ENCODE peak calls at places on chromosomes 13 and 19, in seven cellular contexts. G is fibroblast of lung, U is EL, K is fibroblast of pulmonary artery, S is ELF-1, B is midbrain, X is LoVo. T is an unnamed sample.

GRCh38 chr13:74052402-74052928 is 81.7 kb downstream of the KLF12 start:
- DNase-seq in B (no peak), G (no peak), S (no peak), X (no peak), K (no peak), U (no peak), T (no peak)

GRCh38 chr19:40453151-40453735 is 9.1 kb upstream of the SERTAD3 start:
- DNase-seq in U (no peak), G (no peak), X (no peak), S (no peak), B (no peak), K (no peak), T (no peak)

GRCh38 chr13:107099661-107100060 is 531.7 kb upstream of the ARGLU1 start:
- DNase-seq in S (no peak), B (no peak), U (peak; percentile 64), X (no peak), K (peak; percentile 6), G (peak; percentile 53), T (peak; percentile 81)

GRCh38 chr19:14146789-14147216 is 10.4 kb upstream of the ASF1B start:
- DNase-seq in K (peak; percentile 94), U (peak; percentile 75), G (peak; percentile 53), B (no peak), S (no peak), X (no peak), T (no peak)

GRCh38 chr19:50994129-50994528 is 7.3 kb downstream of the KLK8 start:
- DNase-seq in B (no peak), S (no peak), G (no peak), X (no peak), K (no peak), U (no peak), T (no peak)

GRCh38 chr13:94703721-94704314 is 8.5 kb downstream of the SOX21 start:
- DNase-seq in S (no peak), B (no peak), U (no peak), K (no peak), G (no peak), X (no peak), T (no peak)

GRCh38 chr13:27975579-27976361 is 6.7 kb upstream of the CDX2 start:
- DNase-seq in K (no peak), G (no peak), U (no peak), X (no peak), S (peak; percentile 59), B (no peak), T (no peak)

GRCh38 chr13:109010912-109011311 is 381.5 kb downstream of the MYO16 start:
- DNase-seq in B (no peak), U (no peak), G (no peak), X (no peak), K (peak; percentile 2), S (peak; percentile 21), T (no peak)

GRCh38 chr19:32178841-32179410 is 166.5 kb upstream of the ZNF507 start:
- DNase-seq in S (no peak), X (no peak), K (no peak), U (no peak), G (no peak), B (no peak), T (no peak)

GRCh38 chr13:24004142-24004541 is 106.8 kb upstream of the C1QTNF9B start:
- DNase-seq in U (no peak), G (no peak), K (no peak), X (no peak), B (no peak), S (no peak), T (no peak)

GRCh38 chr19:11481777-11482383 is 1.0 kb upstream of the ELAVL3 start:
- DNase-seq in K (peak; percentile 91), X (no peak), B (peak; percentile 95), G (peak; percentile 80), U (peak; percentile 75), S (peak; percentile 89), T (peak; percentile 83)

GRCh38 chr13:111922086-111922485 is 144.9 kb upstream of the SOX1 start:
- DNase-seq in U (no peak), S (no peak), K (no peak), B (no peak), G (no peak), X (no peak), T (no peak)

GRCh38 chr13:23851106-23851505 is 38.1 kb downstream of the MIPEP start:
- DNase-seq in G (peak; percentile 53), K (peak; percentile 64), B (no peak), X (no peak), S (no peak), U (no peak), T (peak; percentile 85)

GRCh38 chr19:35557539-35558399 is 5.7 kb downstream of the ATP4A start:
- DNase-seq in K (peak; percentile 58), U (peak; percentile 49), S (peak; percentile 94), B (no peak), G (peak; percentile 48), X (no peak), T (peak; percentile 61)

GRCh38 chr13:30745917-30746686 is 10.8 kb downstream of the ALOX5AP start:
- DNase-seq in S (peak; percentile 24), U (no peak), B (no peak), K (no peak), G (peak; percentile 63), X (no peak), T (peak; percentile 49)

GRCh38 chr13:20134732-20135131 is 26.1 kb downstream of the GJA3 start:
- DNase-seq in S (no peak), B (no peak), X (no peak), G (no peak), U (no peak), K (no peak), T (no peak)

GRCh38 chr13:45500492-45501174 is 35.9 kb downstream of the COG3 start:
- DNase-seq in K (peak; percentile 95), U (peak; percentile 93), X (peak; percentile 5), B (no peak), S (no peak), G (peak; percentile 94), T (peak; percentile 75)

GRCh38 chr13:26601669-26602068 is 44.2 kb downstream of the WASF3 start:
- DNase-seq in K (peak; percentile 24), X (no peak), U (peak; percentile 82), S (no peak), B (no peak), G (peak; percentile 22), T (peak; percentile 91)

GRCh38 chr19:39705578-39706188 is 1.4 kb downstream of the LGALS14 start:
- DNase-seq in B (no peak), X (no peak), U (no peak), G (no peak), S (no peak), K (peak; percentile 23), T (peak; percentile 32)

GRCh38 chr13:109357751-109358150 is 428.6 kb downstream of the IRS2 start:
- DNase-seq in K (peak; percentile 23), S (no peak), U (no peak), B (no peak), X (no peak), G (no peak), T (no peak)

GRCh38 chr13:19845758-19846157 is 17.7 kb downstream of the ZMYM5 start:
- DNase-seq in U (peak; percentile 97), S (no peak), K (peak; percentile 97), X (peak; percentile 81), B (no peak), G (peak; percentile 99), T (peak; percentile 90)

GRCh38 chr19:41309225-41310030 is 544 bp upstream of the CCDC97 start:
- DNase-seq in G (peak; percentile 20), U (peak; percentile 26), X (no peak), K (no peak), S (peak; percentile 37), B (no peak), T (no peak)

GRCh38 chr19:39093761-39094160 is 9.6 kb downstream of the ACP7 start:
- DNase-seq in K (peak; percentile 90), X (no peak), G (peak; percentile 72), B (no peak), S (no peak), U (peak; percentile 52), T (peak; percentile 52)

GRCh38 chr13:90105881-90106496 is 1241.5 kb upstream of the MIR17HG start:
- DNase-seq in G (peak; percentile 20), S (no peak), U (peak; percentile 49), B (no peak), X (no peak), K (peak; percentile 77), T (no peak)

GRCh38 chr19:3642987-3643386 is 16.4 kb upstream of the CACTIN start:
- DNase-seq in B (no peak), X (no peak), U (no peak), S (peak; percentile 88), K (no peak), G (no peak), T (peak; percentile 28)

GRCh38 chr19:39686739-39687138 is 17.5 kb upstream of the LGALS14 start:
- DNase-seq in K (no peak), G (no peak), X (no peak), S (no peak), B (no peak), U (no peak), T (no peak)